ENCODE peak calls at places on chromosomes 3 and 15, in six cellular contexts. I, E, A, J, O and Q are unnamed samples.

GRCh38 chr15:70778258-70779076 is 15.1 kb upstream of the UACA start:
- DNase-seq in I (no peak), E (no peak), A (no peak), J (no peak), O (no peak), Q (no peak)

GRCh38 chr3:105355355-105356063 is 11.2 kb upstream of the ALCAM start:
- DNase-seq in I (no peak), E (no peak), A (no peak), J (no peak), O (no peak), Q (no peak)

GRCh38 chr15:63609448-63609847 is 12.3 kb downstream of the FBXL22 start:
- DNase-seq in I (no peak), E (no peak), A (no peak), J (no peak), O (no peak), Q (no peak)

GRCh38 chr15:74200871-74201419 is 1.6 kb downstream of the STRA6 start:
- DNase-seq in I (no peak), E (no peak), A (no peak), J (no peak), O (peak; percentile 39), Q (no peak)

GRCh38 chr3:27824312-27825200 is 102.4 kb upstream of the EOMES start:
- DNase-seq in I (no peak), E (no peak), A (no peak), J (no peak), O (no peak), Q (no peak)

GRCh38 chr15:68113273-68113672 is 59.2 kb downstream of the PIAS1 start:
- DNase-seq in I (no peak), E (no peak), A (no peak), J (no peak), O (no peak), Q (no peak)

GRCh38 chr3:78517932-78518331 is 1249.9 kb downstream of the ROBO1 start:
- DNase-seq in I (no peak), E (no peak), A (no peak), J (no peak), O (peak; percentile 9), Q (no peak)

GRCh38 chr3:63970596-63971468 is 52.5 kb downstream of the PSMD6 start:
- DNase-seq in I (no peak), E (no peak), A (no peak), J (no peak), O (peak; percentile 28), Q (no peak)

GRCh38 chr3:183701744-183702143 is 4.1 kb downstream of the YEATS2 start:
- DNase-seq in I (no peak), E (no peak), A (no peak), J (no peak), O (peak; percentile 36), Q (no peak)

GRCh38 chr15:100281096-100281917 is 60.5 kb downstream of the ADAMTS17 start:
- DNase-seq in I (no peak), E (no peak), A (no peak), J (no peak), O (no peak), Q (no peak)

GRCh38 chr15:100279849-100280248 is 61.9 kb downstream of the ADAMTS17 start:
- DNase-seq in I (no peak), E (no peak), A (no peak), J (no peak), O (no peak), Q (no peak)

GRCh38 chr15:100285641-100286295 is 56.0 kb downstream of the ADAMTS17 start:
- DNase-seq in I (no peak), E (no peak), A (no peak), J (no peak), O (no peak), Q (no peak)

GRCh38 chr15:100284701-100285100 is 57.1 kb downstream of the ADAMTS17 start:
- DNase-seq in I (peak; percentile 52), E (no peak), A (no peak), J (no peak), O (no peak), Q (no peak)

GRCh38 chr15:100284191-100284590 is 57.6 kb downstream of the ADAMTS17 start:
- DNase-seq in I (no peak), E (no peak), A (no peak), J (no peak), O (no peak), Q (no peak)
- H3K9me3 ChIP-seq in I (no peaks in the 10 kb centered on the region), E (peaks cover 4% of the 10 kb centered on the region), A (no peaks in the 10 kb centered on the region), J (no peaks in the 10 kb centered on the region), O (no peaks in the 10 kb centered on the region), Q (no peaks in the 10 kb centered on the region)

DNA sequence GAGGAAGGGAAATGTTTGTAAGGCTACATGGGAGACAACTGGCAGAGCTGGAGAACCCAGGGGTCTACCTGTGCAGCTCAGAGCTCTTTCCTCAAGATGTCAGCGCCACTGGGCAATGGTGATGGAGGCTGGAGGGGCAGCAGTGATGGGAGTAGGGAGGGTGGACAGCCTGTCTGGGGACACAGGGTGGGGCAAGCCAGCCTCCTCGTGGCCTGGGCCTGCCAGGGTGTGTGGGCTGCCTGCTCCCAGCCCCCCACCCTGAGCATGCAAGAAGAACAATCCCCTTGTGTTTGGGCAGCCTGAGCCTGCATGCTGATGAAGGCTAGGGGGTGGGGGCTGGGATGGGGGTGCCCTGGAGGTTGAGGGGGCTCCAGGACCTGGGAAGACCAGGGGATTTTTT is 1.2 kb downstream of the PCBP4 start:
- DNase-seq in I (no peak), E (no peak), A (no peak), J (no peak), O (no peak), Q (no peak)
- H3K27ac ChIP-seq in I (no peak overlapping the region), E (no peak overlapping the region), A (no peak overlapping the region), J (peak overlapping the region; percentile 86), O (no peak overlapping the region), Q (no peak overlapping the region)

GRCh38 chr3:66177026-66177425 is 43.8 kb upstream of the SLC25A26 start:
- DNase-seq in I (peak; percentile 43), E (no peak), A (no peak), J (no peak), O (no peak), Q (no peak)

GRCh38 chr3:66178206-66178605 is 42.6 kb upstream of the SLC25A26 start:
- DNase-seq in I (no peak), E (no peak), A (no peak), J (no peak), O (no peak), Q (no peak)

DNA sequence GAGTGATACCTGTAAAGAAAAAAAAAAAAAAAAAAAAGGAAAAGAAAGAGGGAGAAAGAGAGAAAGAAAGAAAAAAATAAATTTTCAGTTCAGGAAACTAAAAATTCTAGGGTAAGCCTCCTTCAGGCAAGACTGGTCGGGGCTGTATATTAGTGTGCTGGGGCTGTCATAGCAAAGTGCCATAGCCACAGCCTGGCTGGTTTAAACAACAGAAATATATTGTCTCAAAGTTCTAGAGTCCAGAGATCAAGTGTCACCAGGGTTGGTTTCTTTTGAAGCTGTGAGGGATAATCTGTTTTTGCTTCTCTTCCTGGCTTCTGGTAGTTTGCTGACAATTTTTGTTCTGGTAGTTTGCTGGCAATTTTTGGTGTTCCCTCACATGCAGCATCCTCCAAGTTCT is 48.4 kb upstream of the SLC25A26 start:
- DNase-seq in I (no peak), E (no peak), A (no peak), J (no peak), O (no peak), Q (no peak)
- H3K9me3 ChIP-seq in I (no peaks in the 10 kb centered on the region), E (no peaks in the 10 kb centered on the region), A (no peaks in the 10 kb centered on the region), J (no peaks in the 10 kb centered on the region), O (no peaks in the 10 kb centered on the region), Q (no peaks in the 10 kb centered on the region)

GRCh38 chr3:50551293-50552057 is 16.1 kb downstream of the C3orf18 start:
- DNase-seq in I (no peak), E (no peak), A (no peak), J (no peak), O (no peak), Q (no peak)
- H3K27ac ChIP-seq in I (no peak overlapping the region), E (no peak overlapping the region), A (no peak overlapping the region), J (no peak overlapping the region), O (no peak overlapping the region), Q (no peak overlapping the region)